ENCODE peak calls at places on chromosomes 3 and 15, in eight cellular contexts. F is endothelial cell of umbilical vein, R is IMR-90, Y is neuronal stem cell, W is NT2/D1, Z is HCT116, B is mammary epithelial cell, V is H1. H is an unnamed sample.

GRCh38 chr3:183478501-183478900 is 50.1 kb upstream of the MCF2L2 start:
- DNase-seq in F (no peak), R (no peak), Y (no peak), W (no peak), Z (no peak), B (no peak), V (no peak), H (no peak)

GRCh38 chr3:66468016-66468735 is 32.6 kb downstream of the LRIG1 start:
- DNase-seq in F (no peak), R (peak; percentile 41), Y (no peak), W (no peak), Z (no peak), B (no peak), V (no peak), H (no peak)

GRCh38 chr15:66832679-66833078 is 130.6 kb downstream of the SMAD6 start:
- DNase-seq in F (no peak), R (peak; percentile 56), Y (no peak), W (no peak), Z (no peak), B (no peak), V (no peak), H (no peak)

GRCh38 chr3:52805270-52806039 is 10.9 kb downstream of the ITIH3 start:
- DNase-seq in F (no peak), R (no peak), Y (no peak), W (no peak), Z (no peak), B (no peak), V (no peak), H (no peak)

GRCh38 chr3:119649764-119650163 is 10.6 kb downstream of the POPDC2 start:
- DNase-seq in F (no peak), R (peak; percentile 61), Y (no peak), W (no peak), Z (no peak), B (no peak), V (no peak), H (no peak)

GRCh38 chr3:124688580-124689454 is 41.4 kb upstream of the UMPS start:
- DNase-seq in F (peak; percentile 82), R (peak; percentile 78), Y (peak; percentile 71), W (peak; percentile 72), Z (peak; percentile 69), B (peak; percentile 62), V (peak; percentile 87), H (peak; percentile 25)

GRCh38 chr15:96234109-96234892 is 96.2 kb upstream of the NR2F2 start:
- DNase-seq in F (no peak), R (peak; percentile 51), Y (no peak), W (no peak), Z (no peak), B (peak; percentile 78), V (no peak), H (peak; percentile 40)

GRCh38 chr3:124429129-124429815 is 301.0 kb upstream of the UMPS start:
- DNase-seq in F (peak; percentile 88), R (peak; percentile 53), Y (no peak), W (no peak), Z (peak; percentile 8), B (peak; percentile 82), V (no peak), H (peak; percentile 21)

GRCh38 chr3:81927811-81928210 is 166.4 kb upstream of the GBE1 start:
- DNase-seq in F (no peak), R (no peak), Y (no peak), W (no peak), Z (no peak), B (no peak), V (no peak), H (no peak)

GRCh38 chr15:33425149-33425548 is 114.4 kb downstream of the RYR3 start:
- DNase-seq in F (no peak), R (peak; percentile 3), Y (no peak), W (no peak), Z (no peak), B (peak; percentile 95), V (no peak), H (peak; percentile 72)

GRCh38 chr3:127015282-127016042 is 32.5 kb downstream of the PLXNA1 start:
- DNase-seq in F (no peak), R (no peak), Y (peak; percentile 23), W (peak; percentile 9), Z (no peak), B (no peak), V (no peak), H (no peak)

GRCh38 chr3:156948402-156949210 is 122.5 kb downstream of the LEKR1 start:
- DNase-seq in F (no peak), R (no peak), Y (no peak), W (no peak), Z (no peak), B (no peak), V (no peak), H (no peak)

GRCh38 chr15:66679657-66680108 is 22.4 kb upstream of the SMAD6 start:
- DNase-seq in F (no peak), R (peak; percentile 20), Y (no peak), W (peak; percentile 59), Z (no peak), B (no peak), V (peak; percentile 71), H (no peak)

GRCh38 chr3:178060406-178060805 is 475.8 kb upstream of the KCNMB2 start:
- DNase-seq in F (no peak), R (peak; percentile 71), Y (no peak), W (no peak), Z (no peak), B (no peak), V (no peak), H (no peak)

GRCh38 chr3:37995652-37996641 is 5.4 kb downstream of the VILL start:
- DNase-seq in F (no peak), R (no peak), Y (no peak), W (no peak), Z (no peak), B (no peak), V (no peak), H (no peak)

GRCh38 chr3:55204417-55204816 is 276.6 kb upstream of the LRTM1 start:
- DNase-seq in F (no peak), R (peak; percentile 42), Y (no peak), W (no peak), Z (no peak), B (no peak), V (no peak), H (no peak)

GRCh38 chr3:96991812-96992211 is 177.4 kb downstream of the EPHA6 start:
- DNase-seq in F (no peak), R (no peak), Y (no peak), W (no peak), Z (no peak), B (no peak), V (no peak), H (no peak)

GRCh38 chr3:115996420-115997108 is 373.3 kb downstream of the GAP43 start:
- DNase-seq in F (no peak), R (peak; percentile 41), Y (no peak), W (no peak), Z (no peak), B (no peak), V (no peak), H (no peak)

GRCh38 chr3:42520336-42520735 is 17.9 kb downstream of the VIPR1 start:
- DNase-seq in F (peak; percentile 48), R (no peak), Y (no peak), W (no peak), Z (no peak), B (no peak), V (no peak), H (no peak)

GRCh38 chr15:83694538-83694937 is 40.6 kb downstream of the ADAMTSL3 start:
- DNase-seq in F (no peak), R (no peak), Y (no peak), W (no peak), Z (no peak), B (no peak), V (no peak), H (no peak)

GRCh38 chr3:192825191-192825590 is 92.5 kb downstream of the MB21D2 start:
- DNase-seq in F (peak; percentile 56), R (no peak), Y (no peak), W (no peak), Z (no peak), B (no peak), V (no peak), H (no peak)

GRCh38 chr3:195117978-195118581 is 152.9 kb downstream of the XXYLT1 start:
- DNase-seq in F (peak; percentile 80), R (peak; percentile 25), Y (no peak), W (no peak), Z (peak; percentile 77), B (peak; percentile 29), V (no peak), H (no peak)

GRCh38 chr15:77667835-77668234 is 35.1 kb upstream of the LINGO1 start:
- DNase-seq in F (no peak), R (no peak), Y (no peak), W (no peak), Z (no peak), B (no peak), V (no peak), H (no peak)
- H3K27me3 ChIP-seq in F (peaks cover 7% of the 10 kb centered on the region), R (peaks cover 82% of the 10 kb centered on the region), Y (no peaks in the 10 kb centered on the region), W (no peaks in the 10 kb centered on the region), Z (peaks cover 12% of the 10 kb centered on the region), B (no peaks in the 10 kb centered on the region), V (no peaks in the 10 kb centered on the region), H (peaks cover 17% of the 10 kb centered on the region)

DNA sequence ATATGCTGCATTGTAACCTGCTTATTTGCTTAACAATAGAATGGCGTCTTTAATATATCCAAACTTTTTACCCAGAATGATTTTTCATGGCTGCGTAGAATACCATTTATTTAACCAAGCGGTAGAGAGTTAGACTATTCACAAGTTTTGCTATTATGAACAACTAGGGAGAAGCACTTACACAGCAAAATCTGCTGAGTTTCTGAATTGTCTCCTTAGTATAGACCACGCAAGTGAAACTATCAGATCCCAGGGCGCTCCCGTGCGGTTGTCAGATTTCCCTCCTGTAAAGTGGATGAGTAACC is 12.6 kb upstream of the ADPGK start:
- DNase-seq in F (no peak), R (no peak), Y (no peak), W (no peak), Z (no peak), B (no peak), V (no peak), H (no peak)
- H3K9ac ChIP-seq in F (no peak overlapping the region), R (no peak overlapping the region), Y (no peak overlapping the region), W (no peak overlapping the region), Z (no peak overlapping the region), B (no peak overlapping the region), V (no peak overlapping the region), H (no peak overlapping the region)

DNA sequence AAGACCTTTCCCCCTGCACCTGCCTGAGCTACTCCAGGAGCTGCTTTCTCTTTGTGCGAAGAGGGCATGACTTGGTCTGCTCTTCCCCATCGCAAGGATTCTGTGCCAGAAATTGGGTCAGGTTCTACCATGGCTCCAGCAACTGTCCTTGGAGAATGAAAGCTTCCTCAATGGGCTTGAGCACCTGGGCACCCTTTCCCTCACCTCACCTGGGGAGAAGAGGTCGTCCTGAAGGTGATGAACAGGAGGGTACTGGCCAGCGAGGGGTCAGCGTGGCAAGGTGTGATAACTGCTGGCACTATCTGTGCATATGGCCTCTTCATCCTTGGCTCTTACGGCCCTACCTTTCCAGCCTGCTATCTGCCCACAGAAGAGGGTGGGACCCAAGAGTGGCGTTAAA is 899 bp upstream of the RBM15B start:
- DNase-seq in F (no peak), R (no peak), Y (no peak), W (no peak), Z (no peak), B (no peak), V (no peak), H (no peak)
- H3K4me3 ChIP-seq in F (no peak overlapping the region), R (no peak overlapping the region), Y (no peak overlapping the region), W (no peak overlapping the region), Z (peak overlapping the region; percentile 59), B (no peak overlapping the region), V (peak overlapping the region; percentile 28), H (no peak overlapping the region)

DNA sequence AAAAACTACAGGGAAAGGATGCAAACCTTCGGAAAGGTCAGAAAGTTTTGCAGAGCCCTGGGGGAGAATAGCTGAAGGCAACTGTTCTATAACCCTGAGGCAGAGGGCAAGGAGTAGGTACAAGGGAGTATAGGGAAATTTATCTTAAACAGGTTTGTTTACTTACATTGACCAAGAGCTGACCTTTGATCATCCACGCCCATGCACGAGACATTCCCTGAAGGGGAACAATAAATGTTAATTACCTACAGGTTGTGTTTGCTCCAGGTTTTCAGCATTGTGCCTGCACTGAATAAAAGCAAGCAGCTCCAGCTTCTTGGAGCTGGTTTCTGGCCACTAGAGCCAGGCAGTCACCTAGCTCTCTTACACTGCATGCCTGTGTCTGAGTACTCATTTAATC is 524.5 kb upstream of the TGFBR2 start:
- DNase-seq in F (no peak), R (no peak), Y (no peak), W (no peak), Z (no peak), B (no peak), V (no peak), H (no peak)
- H3K27me3 ChIP-seq in F (no peaks in the 10 kb centered on the region), R (no peaks in the 10 kb centered on the region), Y (no peaks in the 10 kb centered on the region), W (no peaks in the 10 kb centered on the region), Z (no peaks in the 10 kb centered on the region), B (no peaks in the 10 kb centered on the region), V (peaks cover 70% of the 10 kb centered on the region), H (no peaks in the 10 kb centered on the region)

H was measured in keratinocyte.